ENCODE peak calls at places on chromosomes 13 and 19, in nine cellular contexts. S, Q, W, E, R, P, K, X and F are unnamed samples.

GRCh38 chr13:45108716-45109706 is 11.3 kb upstream of the GTF2F2 start:
- ATAC-seq in S (no peak), Q (peak; percentile 7), W (peak; percentile 72), E (peak; percentile 47), R (no peak), P (peak; percentile 88), K (peak; percentile 23), X (peak; percentile 92), F (no peak)

GRCh38 chr19:41956621-41957020 is 2.5 kb downstream of the RABAC1 start:
- ATAC-seq in S (no peak), Q (no peak), W (no peak), E (no peak), R (no peak), P (no peak), K (no peak), X (no peak), F (no peak)

GRCh38 chr19:28966737-28967401 is 246.1 kb downstream of the UQCRFS1 start:
- ATAC-seq in S (peak; percentile 28), Q (no peak), W (no peak), E (no peak), R (no peak), P (no peak), K (no peak), X (no peak), F (no peak)

GRCh38 chr13:48400090-48400694 is 12.7 kb downstream of the LPAR6 start:
- ATAC-seq in S (no peak), Q (peak; percentile 18), W (no peak), E (no peak), R (peak; percentile 72), P (peak; percentile 67), K (no peak), X (no peak), F (no peak)

GRCh38 chr13:30346159-30346788 is 38.9 kb upstream of the KATNAL1 start:
- ATAC-seq in S (no peak), Q (no peak), W (peak; percentile 31), E (no peak), R (no peak), P (no peak), K (peak; percentile 25), X (no peak), F (no peak)

GRCh38 chr13:112859817-112860190 is 109.2 kb upstream of the MCF2L start:
- ATAC-seq in S (peak; percentile 34), Q (peak; percentile 59), W (peak; percentile 33), E (no peak), R (no peak), P (no peak), K (peak; percentile 32), X (peak; percentile 39), F (peak; percentile 22)

GRCh38 chr19:5281588-5281987 is 59.0 kb downstream of the PTPRS start:
- ATAC-seq in S (peak; percentile 82), Q (no peak), W (peak; percentile 59), E (no peak), R (no peak), P (peak; percentile 35), K (peak; percentile 84), X (peak; percentile 83), F (peak; percentile 95)

GRCh38 chr13:21069561-21070004 is 8.2 kb upstream of the LATS2 start:
- ATAC-seq in S (peak; percentile 93), Q (peak; percentile 86), W (peak; percentile 84), E (no peak), R (peak; percentile 91), P (peak; percentile 63), K (peak; percentile 93), X (peak; percentile 91), F (peak; percentile 91)

GRCh38 chr19:29277107-29277506 is 64.2 kb upstream of the UQCRFS1 start:
- ATAC-seq in S (no peak), Q (no peak), W (peak; percentile 30), E (no peak), R (peak; percentile 81), P (no peak), K (no peak), X (no peak), F (no peak)

GRCh38 chr13:41263261-41263971 is at the start of gene MTRF1:
- ATAC-seq in S (peak; percentile 97), Q (peak; percentile 99), W (peak; percentile 96), E (peak; percentile 97), R (peak; percentile 99), P (peak; percentile 93), K (peak; percentile 97), X (peak; percentile 98), F (peak; percentile 94)
- TF ChIP-seq POLR2A in S (no peak), Q (no peak), W (peak; percentile 28), E (no peak), R (peak; percentile 33), P (peak; percentile 64), K (no peak), X (peak; percentile 42), F (peak; percentile 18)

DNA sequence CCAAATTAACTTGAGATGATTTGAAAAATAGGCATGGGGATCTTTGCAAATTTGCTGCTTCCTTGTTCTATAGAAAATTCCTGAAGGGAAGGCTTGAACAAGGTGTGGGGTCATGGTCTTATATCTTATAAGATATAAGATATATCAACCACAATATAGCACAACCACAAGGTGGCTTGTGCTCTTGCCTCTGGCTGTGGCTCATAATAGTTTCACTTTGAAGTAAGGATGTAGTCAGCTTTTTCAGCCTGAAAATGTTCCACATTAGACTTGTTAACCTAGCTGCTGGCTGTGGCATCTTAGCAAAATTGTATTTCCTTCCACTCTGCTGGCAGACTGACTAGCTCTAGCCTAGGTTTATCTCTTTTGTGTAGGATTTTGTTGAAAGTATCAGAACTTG is 169.7 kb downstream of the KLF5 start:
- ATAC-seq in S (no peak), Q (peak; percentile 29), W (peak; percentile 50), E (peak; percentile 66), R (peak; percentile 53), P (no peak), K (no peak), X (no peak), F (no peak)
- TF ChIP-seq CTCF in S (no peak), Q (no peak), W (peak; percentile 20), E (no peak), R (no peak), P (no peak), K (no peak), X (no peak), F (no peak)

GRCh38 chr19:3975637-3976087 is 4.8 kb upstream of the DAPK3 start:
- ATAC-seq in S (no peak), Q (no peak), W (no peak), E (no peak), R (no peak), P (no peak), K (no peak), X (no peak), F (no peak)
- TF ChIP-seq POLR2A in S (no peak), Q (peak; percentile 48), W (no peak), E (no peak), R (no peak), P (peak; percentile 57), K (no peak), X (no peak), F (no peak)

GRCh38 chr13:25319781-25320180 is 18.4 kb downstream of the NUP58 start:
- ATAC-seq in S (no peak), Q (no peak), W (no peak), E (no peak), R (no peak), P (no peak), K (no peak), X (no peak), F (no peak)
- TF ChIP-seq CTCF in S (no peak), Q (no peak), W (no peak), E (no peak), R (no peak), P (no peak), K (no peak), X (no peak), F (no peak)

GRCh38 chr19:49338691-49339363 is 3.6 kb downstream of the CD37 start:
- ATAC-seq in S (peak; percentile 52), Q (peak; percentile 28), W (peak; percentile 76), E (peak; percentile 90), R (peak; percentile 68), P (no peak), K (peak; percentile 60), X (peak; percentile 52), F (peak; percentile 61)
- TF ChIP-seq POLR2A in S (no peak), Q (no peak), W (no peak), E (no peak), R (no peak), P (no peak), K (no peak), X (no peak), F (no peak)

GRCh38 chr13:100987993-100988392 is 313.4 kb upstream of the TMTC4 start:
- ATAC-seq in S (no peak), Q (peak; percentile 66), W (peak; percentile 28), E (no peak), R (no peak), P (no peak), K (no peak), X (no peak), F (no peak)
- TF ChIP-seq CTCF in S (no peak), Q (peak; percentile 50), W (no peak), E (peak; percentile 10), R (no peak), P (peak; percentile 54), K (no peak), X (no peak), F (no peak)

GRCh38 chr19:1170938-1171754 is 2.9 kb downstream of the SBNO2 start:
- ATAC-seq in S (no peak), Q (no peak), W (no peak), E (no peak), R (no peak), P (peak; percentile 41), K (no peak), X (no peak), F (no peak)
- TF ChIP-seq POLR2A in S (no peak), Q (no peak), W (no peak), E (no peak), R (no peak), P (no peak), K (no peak), X (no peak), F (no peak)